ENCODE peak calls at places on chromosomes 2 and 18, in four cellular contexts. K is cerebellar cortex; D is H7; V is stimulated activated CD4-positive, alpha-beta T cell treated with anti-CD3 and anti-CD28 coated beads, Interleukin-1b, Interleukin-23, amount 100 ng/mL, for 1 hour. E is an unnamed sample.

GRCh38 chr2:187442378-187442777 is 5.7 kb downstream of the CALCRL start:
- DNase-seq in K (no peak), D (no peak), V (no peak), E (no peak)

GRCh38 chr2:110865188-110865587 is 132.8 kb downstream of the ACOXL start:
- DNase-seq in K (no peak), D (no peak), V (no peak), E (no peak)

GRCh38 chr2:45009303-45009927 is at the start of gene SIX2:
- DNase-seq in K (no peak), D (peak; percentile 99), V (no peak), E (no peak)

GRCh38 chr2:146246017-146246733 is 1598.7 kb upstream of the ACVR2A start:
- DNase-seq in K (no peak), D (no peak), V (no peak), E (no peak)

GRCh38 chr2:27720004-27720551 is 51.4 kb upstream of the MRPL33 start:
- DNase-seq in K (no peak), D (no peak), V (no peak), E (no peak)

GRCh38 chr2:32647180-32647651 is 19.4 kb downstream of the TTC27 start:
- DNase-seq in K (no peak), D (no peak), V (no peak), E (no peak)

GRCh38 chr2:11466307-11467125 is 555 bp upstream of the E2F6 start:
- DNase-seq in K (no peak), D (no peak), V (no peak), E (no peak)

GRCh38 chr2:168851674-168852320 is 38.4 kb downstream of the SPC25 start:
- DNase-seq in K (no peak), D (no peak), V (no peak), E (no peak)

GRCh38 chr2:165573534-165574461 is 104.3 kb downstream of the CSRNP3 start:
- DNase-seq in K (peak; percentile 70), D (peak; percentile 62), V (no peak), E (no peak)

GRCh38 chr2:11129598-11130449 is 25.4 kb upstream of the SLC66A3 start:
- DNase-seq in K (no peak), D (peak; percentile 98), V (peak; percentile 51), E (peak; percentile 78)

GRCh38 chr2:172089005-172089504 is 3.7 kb downstream of the DLX1 start:
- DNase-seq in K (no peak), D (no peak), V (no peak), E (no peak)

GRCh38 chr18:79949571-79950439 is 1.6 kb downstream of the SLC66A2 start:
- DNase-seq in K (no peak), D (no peak), V (no peak), E (no peak)

GRCh38 chr2:32864337-32864736 is 82.4 kb upstream of the LTBP1 start:
- DNase-seq in K (no peak), D (no peak), V (no peak), E (no peak)

GRCh38 chr2:3041841-3042600 is 335.6 kb downstream of the EIPR1 start:
- DNase-seq in K (no peak), D (no peak), V (no peak), E (no peak)

GRCh38 chr2:39243469-39244123 is at the start of gene CDKL4:
- DNase-seq in K (no peak), D (peak; percentile 35), V (no peak), E (peak; percentile 16)

GRCh38 chr2:65974067-65974723 is 460.7 kb upstream of the MEIS1 start:
- DNase-seq in K (no peak), D (peak; percentile 19), V (no peak), E (no peak)

GRCh38 chr18:69400976-69401474 is 337 bp downstream of the DOK6 start:
- DNase-seq in K (peak; percentile 31), D (peak; percentile 73), V (no peak), E (no peak)

E was measured in CD8-positive, alpha-beta memory T cell.